ENCODE peak calls at places on chromosomes 4 and X, in six cellular contexts. One of them, this sample, is unnamed.

GRCh38 chr4:7226993-7227392 is 34.7 kb downstream of the SORCS2 start:
- DNase-seq in CD4-positive, alpha-beta T cell: no peak
- DNase-seq in heart right ventricle: no peak
- DNase-seq in CD4-positive, CD25-positive, alpha-beta regulatory T cell: no peak
- DNase-seq in prostate gland: no peak
- DNase-seq in heart left ventricle: no peak
- DNase-seq in this sample: no peak

GRCh38 chr4:147336252-147336651 is 144.6 kb upstream of the EDNRA start:
- DNase-seq in CD4-positive, alpha-beta T cell: no peak
- DNase-seq in heart right ventricle: no peak
- DNase-seq in CD4-positive, CD25-positive, alpha-beta regulatory T cell: no peak
- DNase-seq in prostate gland: no peak
- DNase-seq in heart left ventricle: no peak
- DNase-seq in this sample: no peak

GRCh38 chr4:38411092-38411491 is 252.9 kb upstream of the KLF3 start:
- DNase-seq in CD4-positive, alpha-beta T cell: no peak
- DNase-seq in heart right ventricle: no peak
- DNase-seq in CD4-positive, CD25-positive, alpha-beta regulatory T cell: no peak
- DNase-seq in prostate gland: no peak
- DNase-seq in heart left ventricle: no peak
- DNase-seq in this sample: no peak

GRCh38 chr4:6972911-6973310 is 63.3 kb downstream of the TBC1D14 start:
- DNase-seq in CD4-positive, alpha-beta T cell: no peak
- DNase-seq in heart right ventricle: no peak
- DNase-seq in CD4-positive, CD25-positive, alpha-beta regulatory T cell: no peak
- DNase-seq in prostate gland: no peak
- DNase-seq in heart left ventricle: no peak
- DNase-seq in this sample: no peak

GRCh38 chr4:68218044-68218443 is 27.4 kb downstream of the TMPRSS11B start:
- DNase-seq in CD4-positive, alpha-beta T cell: no peak
- DNase-seq in heart right ventricle: no peak
- DNase-seq in CD4-positive, CD25-positive, alpha-beta regulatory T cell: no peak
- DNase-seq in prostate gland: no peak
- DNase-seq in heart left ventricle: no peak
- DNase-seq in this sample: no peak

GRCh38 chr4:83618431-83618830 is 82.5 kb downstream of the GPAT3 start:
- DNase-seq in CD4-positive, alpha-beta T cell: no peak
- DNase-seq in heart right ventricle: no peak
- DNase-seq in CD4-positive, CD25-positive, alpha-beta regulatory T cell: no peak
- DNase-seq in prostate gland: no peak
- DNase-seq in heart left ventricle: peak
- DNase-seq in this sample: no peak

GRCh38 chr4:98663226-98664006 is 5.0 kb upstream of the TSPAN5 start:
- DNase-seq in CD4-positive, alpha-beta T cell: peak
- DNase-seq in heart right ventricle: no peak
- DNase-seq in CD4-positive, CD25-positive, alpha-beta regulatory T cell: peak
- DNase-seq in prostate gland: no peak
- DNase-seq in heart left ventricle: peak
- DNase-seq in this sample: peak

GRCh38 chrX:136204571-136204970 is 46.6 kb downstream of the MAP7D3 start:
- DNase-seq in CD4-positive, alpha-beta T cell: peak
- DNase-seq in heart right ventricle: no peak
- DNase-seq in CD4-positive, CD25-positive, alpha-beta regulatory T cell: peak
- DNase-seq in prostate gland: no peak
- DNase-seq in heart left ventricle: peak
- DNase-seq in this sample: no peak

GRCh38 chr4:37685211-37685725 is 908 bp downstream of the RELL1 start:
- DNase-seq in CD4-positive, alpha-beta T cell: peak
- DNase-seq in heart right ventricle: no peak
- DNase-seq in CD4-positive, CD25-positive, alpha-beta regulatory T cell: peak
- DNase-seq in prostate gland: no peak
- DNase-seq in heart left ventricle: peak
- DNase-seq in this sample: no peak

GRCh38 chr4:36244257-36245084 is at the start of gene ARAP2:
- DNase-seq in CD4-positive, alpha-beta T cell: peak
- DNase-seq in heart right ventricle: peak
- DNase-seq in CD4-positive, CD25-positive, alpha-beta regulatory T cell: peak
- DNase-seq in prostate gland: peak
- DNase-seq in heart left ventricle: peak
- DNase-seq in this sample: no peak

GRCh38 chrX:30283456-30284200 is 25.6 kb downstream of the NR0B1 start:
- DNase-seq in CD4-positive, alpha-beta T cell: no peak
- DNase-seq in heart right ventricle: no peak
- DNase-seq in CD4-positive, CD25-positive, alpha-beta regulatory T cell: no peak
- DNase-seq in prostate gland: no peak
- DNase-seq in heart left ventricle: no peak
- DNase-seq in this sample: no peak

GRCh38 chr4:3267576-3268394 is 18.8 kb downstream of the MSANTD1 start:
- DNase-seq in CD4-positive, alpha-beta T cell: no peak
- DNase-seq in heart right ventricle: no peak
- DNase-seq in CD4-positive, CD25-positive, alpha-beta regulatory T cell: no peak
- DNase-seq in prostate gland: no peak
- DNase-seq in heart left ventricle: no peak
- DNase-seq in this sample: no peak

GRCh38 chr4:76570141-76570989 is 135.3 kb downstream of the SHROOM3 start:
- DNase-seq in CD4-positive, alpha-beta T cell: no peak
- DNase-seq in heart right ventricle: no peak
- DNase-seq in CD4-positive, CD25-positive, alpha-beta regulatory T cell: no peak
- DNase-seq in prostate gland: no peak
- DNase-seq in heart left ventricle: no peak
- DNase-seq in this sample: no peak

GRCh38 chr4:30396772-30397475 is 323.2 kb upstream of the PCDH7 start:
- DNase-seq in CD4-positive, alpha-beta T cell: no peak
- DNase-seq in heart right ventricle: no peak
- DNase-seq in CD4-positive, CD25-positive, alpha-beta regulatory T cell: no peak
- DNase-seq in prostate gland: no peak
- DNase-seq in heart left ventricle: no peak
- DNase-seq in this sample: no peak

GRCh38 chr4:62328526-62328925 is 1128.4 kb downstream of the ADGRL3 start:
- DNase-seq in CD4-positive, alpha-beta T cell: no peak
- DNase-seq in heart right ventricle: no peak
- DNase-seq in CD4-positive, CD25-positive, alpha-beta regulatory T cell: no peak
- DNase-seq in prostate gland: no peak
- DNase-seq in heart left ventricle: no peak
- DNase-seq in this sample: no peak

GRCh38 chrX:48676893-48677270 is 6.7 kb upstream of the WAS start:
- DNase-seq in CD4-positive, alpha-beta T cell: no peak
- DNase-seq in heart right ventricle: no peak
- DNase-seq in CD4-positive, CD25-positive, alpha-beta regulatory T cell: no peak
- DNase-seq in prostate gland: no peak
- DNase-seq in heart left ventricle: no peak
- DNase-seq in this sample: no peak

GRCh38 chr4:124318292-124318691 is 394.2 kb downstream of the ANKRD50 start:
- DNase-seq in CD4-positive, alpha-beta T cell: no peak
- DNase-seq in heart right ventricle: no peak
- DNase-seq in CD4-positive, CD25-positive, alpha-beta regulatory T cell: no peak
- DNase-seq in prostate gland: no peak
- DNase-seq in heart left ventricle: no peak
- DNase-seq in this sample: no peak

GRCh38 chrX:105282077-105282476 is 61.6 kb upstream of the TEX13A start:
- DNase-seq in CD4-positive, alpha-beta T cell: no peak
- DNase-seq in heart right ventricle: no peak
- DNase-seq in CD4-positive, CD25-positive, alpha-beta regulatory T cell: no peak
- DNase-seq in prostate gland: no peak
- DNase-seq in heart left ventricle: no peak
- DNase-seq in this sample: no peak

GRCh38 chr4:156596026-156596425 is 375.6 kb downstream of the PDGFC start:
- DNase-seq in CD4-positive, alpha-beta T cell: no peak
- DNase-seq in heart right ventricle: no peak
- DNase-seq in CD4-positive, CD25-positive, alpha-beta regulatory T cell: no peak
- DNase-seq in prostate gland: no peak
- DNase-seq in heart left ventricle: no peak
- DNase-seq in this sample: no peak

GRCh38 chr4:114312349-114312748 is 286.3 kb upstream of the UGT8 start:
- DNase-seq in CD4-positive, alpha-beta T cell: no peak
- DNase-seq in heart right ventricle: no peak
- DNase-seq in CD4-positive, CD25-positive, alpha-beta regulatory T cell: no peak
- DNase-seq in prostate gland: no peak
- DNase-seq in heart left ventricle: no peak
- DNase-seq in this sample: no peak

GRCh38 chr4:146520894-146521542 is 722 bp downstream of the SLC10A7 start:
- DNase-seq in CD4-positive, alpha-beta T cell: no peak
- DNase-seq in heart right ventricle: no peak
- DNase-seq in CD4-positive, CD25-positive, alpha-beta regulatory T cell: peak
- DNase-seq in prostate gland: peak
- DNase-seq in heart left ventricle: no peak
- DNase-seq in this sample: peak

GRCh38 chr4:113378836-113379235 is 329.4 kb downstream of the ANK2 start:
- DNase-seq in CD4-positive, alpha-beta T cell: no peak
- DNase-seq in heart right ventricle: no peak
- DNase-seq in CD4-positive, CD25-positive, alpha-beta regulatory T cell: no peak
- DNase-seq in prostate gland: no peak
- DNase-seq in heart left ventricle: no peak
- DNase-seq in this sample: no peak

GRCh38 chr4:138182838-138183426 is 59.2 kb downstream of the SLC7A11 start:
- DNase-seq in CD4-positive, alpha-beta T cell: no peak
- DNase-seq in heart right ventricle: no peak
- DNase-seq in CD4-positive, CD25-positive, alpha-beta regulatory T cell: peak
- DNase-seq in prostate gland: peak
- DNase-seq in heart left ventricle: no peak
- DNase-seq in this sample: peak

GRCh38 chrX:134580947-134581346 is 77.3 kb downstream of the PLAC1 start:
- DNase-seq in CD4-positive, alpha-beta T cell: no peak
- DNase-seq in heart right ventricle: no peak
- DNase-seq in CD4-positive, CD25-positive, alpha-beta regulatory T cell: no peak
- DNase-seq in prostate gland: no peak
- DNase-seq in heart left ventricle: no peak
- DNase-seq in this sample: no peak

GRCh38 chr4:168551945-168552695 is 55.3 kb downstream of the PALLD start:
- DNase-seq in CD4-positive, alpha-beta T cell: no peak
- DNase-seq in heart right ventricle: no peak
- DNase-seq in CD4-positive, CD25-positive, alpha-beta regulatory T cell: peak
- DNase-seq in prostate gland: no peak
- DNase-seq in heart left ventricle: no peak
- DNase-seq in this sample: no peak

GRCh38 chrX:135923353-135923752 is 29.8 kb downstream of the SAGE1 start:
- DNase-seq in CD4-positive, alpha-beta T cell: no peak
- DNase-seq in heart right ventricle: no peak
- DNase-seq in CD4-positive, CD25-positive, alpha-beta regulatory T cell: no peak
- DNase-seq in prostate gland: no peak
- DNase-seq in heart left ventricle: no peak
- DNase-seq in this sample: no peak

GRCh38 chrX:44017726-44018125 is 44.5 kb upstream of the NDP start:
- DNase-seq in CD4-positive, alpha-beta T cell: no peak
- DNase-seq in heart right ventricle: no peak
- DNase-seq in CD4-positive, CD25-positive, alpha-beta regulatory T cell: no peak
- DNase-seq in prostate gland: no peak
- DNase-seq in heart left ventricle: no peak
- DNase-seq in this sample: no peak

GRCh38 chrX:44016906-44017305 is 43.7 kb upstream of the NDP start:
- DNase-seq in CD4-positive, alpha-beta T cell: no peak
- DNase-seq in heart right ventricle: no peak
- DNase-seq in CD4-positive, CD25-positive, alpha-beta regulatory T cell: no peak
- DNase-seq in prostate gland: no peak
- DNase-seq in heart left ventricle: no peak
- DNase-seq in this sample: no peak

GRCh38 chrX:44011505-44011904 is 38.3 kb upstream of the NDP start:
- DNase-seq in CD4-positive, alpha-beta T cell: no peak
- DNase-seq in heart right ventricle: no peak
- DNase-seq in CD4-positive, CD25-positive, alpha-beta regulatory T cell: no peak
- DNase-seq in prostate gland: no peak
- DNase-seq in heart left ventricle: no peak
- DNase-seq in this sample: no peak

GRCh38 chrX:44010626-44011025 is 37.4 kb upstream of the NDP start:
- DNase-seq in CD4-positive, alpha-beta T cell: no peak
- DNase-seq in heart right ventricle: no peak
- DNase-seq in CD4-positive, CD25-positive, alpha-beta regulatory T cell: no peak
- DNase-seq in prostate gland: no peak
- DNase-seq in heart left ventricle: no peak
- DNase-seq in this sample: no peak

DNA sequence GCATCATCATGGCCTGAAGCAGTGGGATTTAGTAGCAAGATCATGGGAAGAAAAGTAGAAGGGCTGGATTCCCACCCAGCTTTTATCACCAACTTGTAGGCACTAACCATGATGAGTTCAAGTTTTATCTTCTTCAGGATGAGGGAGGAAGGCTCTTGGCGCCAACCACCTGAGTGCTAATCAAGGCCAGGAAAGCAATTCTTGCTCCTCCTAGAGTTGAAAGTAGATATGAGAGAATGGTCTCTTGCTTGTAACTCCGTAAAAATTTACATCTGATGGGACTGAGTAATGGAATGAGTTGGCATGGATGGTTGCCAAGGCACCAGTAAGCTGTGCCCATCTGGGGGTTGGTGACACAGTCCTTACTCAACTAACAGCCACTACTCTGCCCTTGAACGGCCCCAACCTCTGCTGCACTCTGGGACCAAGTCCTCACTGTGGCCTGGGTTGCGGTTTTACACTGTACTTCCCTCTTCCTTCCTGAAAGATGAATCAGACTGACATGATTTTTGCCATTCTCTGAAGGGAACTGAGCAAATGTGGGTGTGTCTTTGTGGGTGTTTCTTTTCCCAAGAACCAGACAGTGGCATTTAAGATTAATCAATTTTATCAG is 39.4 kb upstream of the NDP start:
- DNase-seq in CD4-positive, alpha-beta T cell: peak
- DNase-seq in heart right ventricle: no peak
- DNase-seq in CD4-positive, CD25-positive, alpha-beta regulatory T cell: peak
- DNase-seq in prostate gland: no peak
- DNase-seq in heart left ventricle: peak
- DNase-seq in this sample: no peak
- H3K27ac ChIP-seq in CD4-positive, alpha-beta T cell: no peak
- H3K27ac ChIP-seq in heart right ventricle: no peak
- H3K27ac ChIP-seq in CD4-positive, CD25-positive, alpha-beta regulatory T cell: no peak
- H3K27ac ChIP-seq in prostate gland: no peak
- H3K27ac ChIP-seq in heart left ventricle: no peak
- H3K27ac ChIP-seq in this sample: no peak

GRCh38 chr4:25881187-25881586 is 18.4 kb upstream of the SEL1L3 start:
- DNase-seq in CD4-positive, alpha-beta T cell: no peak
- DNase-seq in heart right ventricle: no peak
- DNase-seq in CD4-positive, CD25-positive, alpha-beta regulatory T cell: no peak
- DNase-seq in prostate gland: no peak
- DNase-seq in heart left ventricle: no peak
- DNase-seq in this sample: no peak
- H3K27ac ChIP-seq in CD4-positive, alpha-beta T cell: no peak
- H3K27ac ChIP-seq in heart right ventricle: no peak
- H3K27ac ChIP-seq in CD4-positive, CD25-positive, alpha-beta regulatory T cell: no peak
- H3K27ac ChIP-seq in prostate gland: no peak
- H3K27ac ChIP-seq in heart left ventricle: no peak
- H3K27ac ChIP-seq in this sample: no peak

GRCh38 chr4:40651280-40651679 is 21.6 kb upstream of the RBM47 start:
- DNase-seq in CD4-positive, alpha-beta T cell: no peak
- DNase-seq in heart right ventricle: no peak
- DNase-seq in CD4-positive, CD25-positive, alpha-beta regulatory T cell: no peak
- DNase-seq in prostate gland: no peak
- DNase-seq in heart left ventricle: no peak
- DNase-seq in this sample: no peak

GRCh38 chr4:40661803-40662202 is 32.1 kb upstream of the RBM47 start:
- DNase-seq in CD4-positive, alpha-beta T cell: no peak
- DNase-seq in heart right ventricle: no peak
- DNase-seq in CD4-positive, CD25-positive, alpha-beta regulatory T cell: no peak
- DNase-seq in prostate gland: no peak
- DNase-seq in heart left ventricle: no peak
- DNase-seq in this sample: no peak

GRCh38 chr4:40656221-40656863 is 26.7 kb upstream of the RBM47 start:
- DNase-seq in CD4-positive, alpha-beta T cell: no peak
- DNase-seq in heart right ventricle: no peak
- DNase-seq in CD4-positive, CD25-positive, alpha-beta regulatory T cell: peak
- DNase-seq in prostate gland: no peak
- DNase-seq in heart left ventricle: no peak
- DNase-seq in this sample: no peak
- H3K27ac ChIP-seq in CD4-positive, alpha-beta T cell: no peak
- H3K27ac ChIP-seq in heart right ventricle: no peak
- H3K27ac ChIP-seq in CD4-positive, CD25-positive, alpha-beta regulatory T cell: no peak
- H3K27ac ChIP-seq in prostate gland: no peak
- H3K27ac ChIP-seq in heart left ventricle: no peak
- H3K27ac ChIP-seq in this sample: no peak

GRCh38 chrX:43940811-43941210 is 32.4 kb downstream of the NDP start:
- DNase-seq in CD4-positive, alpha-beta T cell: no peak
- DNase-seq in heart right ventricle: no peak
- DNase-seq in CD4-positive, CD25-positive, alpha-beta regulatory T cell: no peak
- DNase-seq in prostate gland: no peak
- DNase-seq in heart left ventricle: no peak
- DNase-seq in this sample: no peak
- H3K27ac ChIP-seq in CD4-positive, alpha-beta T cell: no peak
- H3K27ac ChIP-seq in heart right ventricle: no peak
- H3K27ac ChIP-seq in CD4-positive, CD25-positive, alpha-beta regulatory T cell: no peak
- H3K27ac ChIP-seq in prostate gland: no peak
- H3K27ac ChIP-seq in heart left ventricle: no peak
- H3K27ac ChIP-seq in this sample: peak